ENCODE peak calls at places on chromosomes 3 and 15, in four cellular contexts. J is stomach, X is tibial nerve, B is sigmoid colon. S is an unnamed sample. For H3K27me3, the result is how much of the 10 kb centered on the place peaks cover.

GRCh38 chr3:32455609-32456428 is 46.8 kb downstream of the CMTM6 start:
- DNase-seq in X (no peak), J (peak), B (no peak), S (no peak)

GRCh38 chr3:53295410-53295809 is 39.6 kb upstream of the TKT start:
- DNase-seq in X (no peak), J (no peak), B (no peak), S (no peak)

GRCh38 chr15:39628821-39629220 is 47.9 kb downstream of the THBS1 start:
- DNase-seq in B (no peak), J (no peak), X (no peak), S (no peak)

GRCh38 chr3:86147119-86147518 is 843.8 kb downstream of the VGLL3 start:
- DNase-seq in B (no peak), X (no peak), J (no peak), S (no peak)

GRCh38 chr3:66989241-66989640 is 8.9 kb upstream of the KBTBD8 start:
- DNase-seq in X (no peak), B (no peak), J (no peak), S (no peak)

GRCh38 chr3:161401389-161401788 is 30.1 kb upstream of the SPTSSB start:
- DNase-seq in X (no peak), B (no peak), J (no peak), S (no peak)

GRCh38 chr3:89851974-89852621 is 744.7 kb downstream of the EPHA3 start:
- DNase-seq in J (peak), B (no peak), X (peak), S (no peak)

GRCh38 chr3:29285356-29286070 is 4.6 kb downstream of the RBMS3 start:
- DNase-seq in X (no peak), J (no peak), B (no peak), S (no peak)

GRCh38 chr3:61807865-61808276 is 246.5 kb downstream of the PTPRG start:
- DNase-seq in X (no peak), J (peak), B (no peak), S (no peak)

GRCh38 chr15:96053039-96054021 is 277.2 kb upstream of the NR2F2 start:
- DNase-seq in B (peak), X (peak), J (peak), S (no peak)

GRCh38 chr15:45093622-45094357 is 20.2 kb downstream of the DUOX2 start:
- DNase-seq in X (no peak), J (no peak), B (peak), S (no peak)

GRCh38 chr3:157174265-157174615 is 14.3 kb upstream of the CCNL1 start:
- DNase-seq in J (no peak), X (no peak), B (peak), S (no peak)

GRCh38 chr3:144029769-144030168 is 58.1 kb downstream of the DIPK2A start:
- DNase-seq in J (no peak), X (no peak), B (no peak), S (no peak)

GRCh38 chr15:94858449-94858848 is 627.1 kb downstream of the MCTP2 start:
- DNase-seq in J (no peak), X (no peak), B (no peak), S (no peak)

GRCh38 chr3:67875338-67875737 is 220.9 kb upstream of the SUCLG2 start:
- DNase-seq in J (no peak), X (no peak), B (no peak), S (no peak)

GRCh38 chr15:72197460-72198409 is at the start of gene GRAMD2A:
- DNase-seq in B (no peak), X (no peak), J (peak), S (no peak)

GRCh38 chr15:98536976-98537375 is 111.4 kb upstream of the IGF1R start:
- DNase-seq in B (no peak), X (no peak), J (no peak), S (no peak)
- H3K27me3 ChIP-seq in B (under half), X (under half), J (under half), S (under half)

GRCh38 chr3:170703121-170703588 is 117.3 kb upstream of the SLC7A14 start:
- DNase-seq in X (no peak), B (no peak), J (no peak), S (no peak)
- TF ChIP-seq EP300 in X (no peak), B (no peak), J (no peak), S (no peak)

GRCh38 chr3:177777699-177778098 is 580.4 kb upstream of the TBL1XR1 start:
- DNase-seq in B (no peak), X (no peak), J (peak), S (no peak)

GRCh38 chr3:177778633-177779032 is 581.4 kb upstream of the TBL1XR1 start:
- DNase-seq in X (no peak), B (no peak), J (no peak), S (no peak)

GRCh38 chr3:177783338-177783737 is 586.1 kb upstream of the TBL1XR1 start:
- DNase-seq in B (no peak), X (no peak), J (no peak), S (no peak)

GRCh38 chr3:177776656-177777055 is 579.4 kb upstream of the TBL1XR1 start:
- DNase-seq in B (no peak), J (no peak), X (peak), S (no peak)

GRCh38 chr3:177781686-177782161 is 584.4 kb upstream of the TBL1XR1 start:
- DNase-seq in B (peak), J (no peak), X (peak), S (peak)
- TF ChIP-seq CTCF in B (no peak), J (no peak), X (no peak), S (no peak)

DNA sequence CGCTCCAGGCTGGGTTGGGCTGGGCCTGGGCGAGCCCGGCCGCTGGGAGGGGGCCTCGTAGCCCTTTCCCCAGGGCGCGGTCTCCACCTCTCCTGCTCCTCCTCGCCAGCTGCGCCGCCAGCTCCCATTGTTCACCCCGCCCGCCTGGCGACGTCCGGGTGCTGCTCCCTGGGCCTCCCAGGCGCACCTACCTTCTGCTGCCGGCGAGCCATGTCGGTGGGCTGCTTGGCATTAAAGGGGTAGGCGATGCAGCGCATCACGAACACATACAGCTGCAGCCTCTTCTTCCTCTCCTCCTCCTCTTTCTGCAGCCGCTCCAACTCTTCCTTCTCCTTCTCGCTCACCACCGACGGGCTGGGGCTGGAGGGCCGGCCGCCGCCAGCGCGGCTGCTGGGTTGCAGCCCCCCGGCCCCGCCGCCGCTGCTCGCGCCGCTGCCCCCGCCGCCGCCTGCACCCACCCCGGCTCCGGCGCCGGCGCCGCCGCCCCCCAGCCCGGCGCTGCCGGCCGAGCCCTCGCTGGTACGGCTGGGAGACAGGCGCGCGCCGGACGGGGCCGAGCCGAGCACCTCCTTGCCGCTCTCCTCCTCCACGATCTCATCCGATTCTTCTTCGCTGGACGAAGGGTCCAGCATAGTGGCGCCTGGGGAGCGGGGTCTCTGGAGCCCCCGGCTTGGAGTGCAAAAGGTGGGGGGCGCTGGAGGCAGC is 666 bp downstream of the CADPS start:
- DNase-seq in B (no peak), X (no peak), J (no peak), S (no peak)
- H3K27me3 ChIP-seq in B (under half), X (under half), J (under half), S (under half)

GRCh38 chr3:115658032-115658336 is 34.7 kb downstream of the GAP43 start:
- DNase-seq in X (no peak), J (no peak), B (no peak), S (no peak)
- TF ChIP-seq EP300 in X (no peak), J (no peak), B (no peak), S (no peak)

GRCh38 chr15:87626835-87627234 is 629.7 kb downstream of the NTRK3 start:
- DNase-seq in X (no peak), B (no peak), J (no peak), S (no peak)

GRCh38 chr15:87619161-87619960 is 637.2 kb downstream of the NTRK3 start:
- DNase-seq in B (no peak), X (no peak), J (no peak), S (no peak)

GRCh38 chr15:87628311-87628710 is 628.2 kb downstream of the NTRK3 start:
- DNase-seq in B (no peak), J (no peak), X (no peak), S (no peak)

GRCh38 chr15:87620393-87620792 is 636.1 kb downstream of the NTRK3 start:
- DNase-seq in J (no peak), B (no peak), X (no peak), S (no peak)

DNA sequence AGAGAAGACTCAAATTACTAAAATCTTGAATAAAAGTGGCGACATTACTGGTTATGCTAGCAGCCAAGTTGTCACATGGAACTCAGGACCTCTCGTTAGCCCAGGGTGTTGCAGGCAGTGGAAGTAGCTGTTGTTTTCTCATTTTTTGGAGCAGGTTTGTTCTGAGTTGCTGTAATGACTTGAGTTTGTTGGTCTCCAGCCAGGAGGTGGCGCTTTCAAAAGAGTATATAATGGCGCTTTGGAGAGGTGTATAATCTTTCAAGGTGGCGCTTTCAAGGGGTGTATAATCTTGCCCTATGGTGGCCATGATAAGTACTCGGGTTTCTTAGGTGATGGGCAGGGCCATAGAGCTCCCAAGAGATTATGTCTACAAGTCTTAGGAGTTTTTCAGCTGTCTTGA is 632.7 kb downstream of the NTRK3 start:
- DNase-seq in J (no peak), X (no peak), B (no peak), S (no peak)
- TF ChIP-seq CTCF in J (no peak), X (no peak), B (no peak), S (no peak)

GRCh38 chr15:88803920-88804247 is 648 bp downstream of the ACAN start:
- DNase-seq in X (no peak), J (no peak), B (no peak), S (no peak)

GRCh38 chr15:88802991-88803240 is 320 bp upstream of the ACAN start:
- DNase-seq in J (no peak), B (no peak), X (no peak), S (no peak)

GRCh38 chr15:88804257-88804656 is 1.0 kb downstream of the ACAN start:
- DNase-seq in B (no peak), J (no peak), X (no peak), S (no peak)

GRCh38 chr15:88803241-88803919 is at the start of gene ACAN:
- DNase-seq in B (no peak), J (no peak), X (no peak), S (no peak)

DNA sequence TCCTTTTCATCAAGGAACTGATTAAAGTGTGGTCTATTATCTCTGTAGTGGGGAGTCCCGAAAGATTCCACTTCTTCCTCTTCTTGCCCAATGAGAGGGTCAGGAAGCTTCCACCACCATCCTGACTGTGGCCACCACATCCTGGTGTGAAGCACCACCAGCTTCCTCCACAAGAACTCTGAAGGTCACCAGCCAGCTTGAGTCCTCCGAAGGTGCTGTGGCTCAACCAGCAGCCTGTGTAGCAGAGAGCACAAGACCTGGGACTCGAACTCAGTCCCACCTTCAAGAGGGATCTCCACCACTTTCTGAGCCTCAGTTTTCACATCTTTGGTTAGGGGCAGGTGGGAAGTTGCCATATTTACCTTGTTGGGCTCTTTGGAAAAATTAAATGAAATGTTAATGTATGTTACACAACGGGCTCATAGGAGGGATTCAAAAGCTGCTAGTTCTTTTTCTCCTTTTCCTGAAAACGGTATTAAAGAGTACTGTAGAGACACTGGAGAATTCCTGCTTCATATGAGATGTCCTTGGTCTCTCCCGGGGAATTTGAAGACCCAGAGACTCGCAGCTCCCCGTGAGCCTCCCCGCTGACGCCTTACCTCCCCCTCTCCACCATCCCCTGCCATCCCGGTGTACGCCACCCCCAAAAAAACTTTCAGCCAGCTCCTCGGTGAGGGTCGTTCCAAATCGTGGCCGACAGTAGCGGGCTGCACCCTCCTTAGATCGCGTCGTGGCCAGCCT is 816 bp upstream of the ACAN start:
- DNase-seq in X (no peak), J (no peak), B (no peak), S (no peak)
- H3K27me3 ChIP-seq in X (under half), J (under half), B (under half), S (half or more)

GRCh38 chr15:58486564-58486963 is 54.8 kb downstream of the LIPC start:
- DNase-seq in J (no peak), B (no peak), X (no peak), S (no peak)
- TF ChIP-seq EP300 in J (no peak), B (no peak), X (no peak), S (no peak)

S was measured in suprapubic skin.